ENCODE peak calls at places on chromosome 1, in eight cellular contexts. One of them, this sample, is unnamed.

GRCh38 chr1:156750191-156750931 is 1.1 kb downstream of the HDGF start:
- DNase-seq in stimulated activated CD4-positive, alpha-beta T cell treated with anti-CD3 and anti-CD28 coated beads, Interleukin-4, amount 100 ng/mL, for 1 hour: peak; percentile 53
- DNase-seq in uterus: peak; percentile 61
- DNase-seq in iris pigment epithelial cell: no peak
- DNase-seq in naive thymus-derived CD4-positive, alpha-beta T cell: no peak
- DNase-seq in neural crest cell: no peak
- DNase-seq in Right ventricle myocardium superior: peak; percentile 39
- DNase-seq in GM12891: no peak
- DNase-seq in this sample: peak; percentile 49

GRCh38 chr1:212359794-212360479 is 54.7 kb downstream of the PACC1 start:
- DNase-seq in stimulated activated CD4-positive, alpha-beta T cell treated with anti-CD3 and anti-CD28 coated beads, Interleukin-4, amount 100 ng/mL, for 1 hour: no peak
- DNase-seq in uterus: no peak
- DNase-seq in iris pigment epithelial cell: no peak
- DNase-seq in naive thymus-derived CD4-positive, alpha-beta T cell: no peak
- DNase-seq in neural crest cell: no peak
- DNase-seq in Right ventricle myocardium superior: no peak
- DNase-seq in GM12891: no peak
- DNase-seq in this sample: peak; percentile 35

GRCh38 chr1:21077085-21077484 is 99.6 kb downstream of the EIF4G3 start:
- DNase-seq in stimulated activated CD4-positive, alpha-beta T cell treated with anti-CD3 and anti-CD28 coated beads, Interleukin-4, amount 100 ng/mL, for 1 hour: no peak
- DNase-seq in uterus: no peak
- DNase-seq in iris pigment epithelial cell: peak; percentile 79
- DNase-seq in naive thymus-derived CD4-positive, alpha-beta T cell: no peak
- DNase-seq in neural crest cell: no peak
- DNase-seq in Right ventricle myocardium superior: no peak
- DNase-seq in GM12891: no peak
- DNase-seq in this sample: no peak

GRCh38 chr1:85571181-85571540 is 9.4 kb upstream of the CCN1 start:
- DNase-seq in stimulated activated CD4-positive, alpha-beta T cell treated with anti-CD3 and anti-CD28 coated beads, Interleukin-4, amount 100 ng/mL, for 1 hour: no peak
- DNase-seq in uterus: no peak
- DNase-seq in iris pigment epithelial cell: no peak
- DNase-seq in naive thymus-derived CD4-positive, alpha-beta T cell: no peak
- DNase-seq in neural crest cell: no peak
- DNase-seq in Right ventricle myocardium superior: no peak
- DNase-seq in GM12891: no peak
- DNase-seq in this sample: no peak

GRCh38 chr1:113322439-113322838 is 67.9 kb upstream of the MAGI3 start:
- DNase-seq in stimulated activated CD4-positive, alpha-beta T cell treated with anti-CD3 and anti-CD28 coated beads, Interleukin-4, amount 100 ng/mL, for 1 hour: no peak
- DNase-seq in uterus: no peak
- DNase-seq in iris pigment epithelial cell: no peak
- DNase-seq in naive thymus-derived CD4-positive, alpha-beta T cell: no peak
- DNase-seq in neural crest cell: no peak
- DNase-seq in Right ventricle myocardium superior: no peak
- DNase-seq in GM12891: no peak
- DNase-seq in this sample: no peak

GRCh38 chr1:66676616-66677298 is 75.5 kb upstream of the DYNLT5 start:
- DNase-seq in stimulated activated CD4-positive, alpha-beta T cell treated with anti-CD3 and anti-CD28 coated beads, Interleukin-4, amount 100 ng/mL, for 1 hour: no peak
- DNase-seq in uterus: peak; percentile 30
- DNase-seq in iris pigment epithelial cell: peak; percentile 83
- DNase-seq in naive thymus-derived CD4-positive, alpha-beta T cell: no peak
- DNase-seq in neural crest cell: no peak
- DNase-seq in Right ventricle myocardium superior: no peak
- DNase-seq in GM12891: no peak
- DNase-seq in this sample: no peak

GRCh38 chr1:41827991-41828570 is 90.6 kb downstream of the HIVEP3 start:
- DNase-seq in stimulated activated CD4-positive, alpha-beta T cell treated with anti-CD3 and anti-CD28 coated beads, Interleukin-4, amount 100 ng/mL, for 1 hour: no peak
- DNase-seq in uterus: no peak
- DNase-seq in iris pigment epithelial cell: no peak
- DNase-seq in naive thymus-derived CD4-positive, alpha-beta T cell: no peak
- DNase-seq in neural crest cell: no peak
- DNase-seq in Right ventricle myocardium superior: no peak
- DNase-seq in GM12891: no peak
- DNase-seq in this sample: no peak

GRCh38 chr1:229251185-229251584 is 19.7 kb upstream of the RAB4A start:
- DNase-seq in stimulated activated CD4-positive, alpha-beta T cell treated with anti-CD3 and anti-CD28 coated beads, Interleukin-4, amount 100 ng/mL, for 1 hour: no peak
- DNase-seq in uterus: no peak
- DNase-seq in iris pigment epithelial cell: no peak
- DNase-seq in naive thymus-derived CD4-positive, alpha-beta T cell: no peak
- DNase-seq in neural crest cell: no peak
- DNase-seq in Right ventricle myocardium superior: no peak
- DNase-seq in GM12891: no peak
- DNase-seq in this sample: no peak

GRCh38 chr1:154952664-154953063 is 3.2 kb downstream of the PBXIP1 start:
- DNase-seq in stimulated activated CD4-positive, alpha-beta T cell treated with anti-CD3 and anti-CD28 coated beads, Interleukin-4, amount 100 ng/mL, for 1 hour: no peak
- DNase-seq in uterus: no peak
- DNase-seq in iris pigment epithelial cell: no peak
- DNase-seq in naive thymus-derived CD4-positive, alpha-beta T cell: no peak
- DNase-seq in neural crest cell: no peak
- DNase-seq in Right ventricle myocardium superior: no peak
- DNase-seq in GM12891: no peak
- DNase-seq in this sample: no peak

GRCh38 chr1:246450485-246451251 is 56.4 kb downstream of the SMYD3 start:
- DNase-seq in stimulated activated CD4-positive, alpha-beta T cell treated with anti-CD3 and anti-CD28 coated beads, Interleukin-4, amount 100 ng/mL, for 1 hour: no peak
- DNase-seq in uterus: no peak
- DNase-seq in iris pigment epithelial cell: peak; percentile 32
- DNase-seq in naive thymus-derived CD4-positive, alpha-beta T cell: no peak
- DNase-seq in neural crest cell: no peak
- DNase-seq in Right ventricle myocardium superior: no peak
- DNase-seq in GM12891: no peak
- DNase-seq in this sample: peak; percentile 17

GRCh38 chr1:85554630-85555327 is 25.8 kb upstream of the CCN1 start:
- DNase-seq in stimulated activated CD4-positive, alpha-beta T cell treated with anti-CD3 and anti-CD28 coated beads, Interleukin-4, amount 100 ng/mL, for 1 hour: no peak
- DNase-seq in uterus: no peak
- DNase-seq in iris pigment epithelial cell: peak; percentile 52
- DNase-seq in naive thymus-derived CD4-positive, alpha-beta T cell: no peak
- DNase-seq in neural crest cell: no peak
- DNase-seq in Right ventricle myocardium superior: no peak
- DNase-seq in GM12891: no peak
- DNase-seq in this sample: no peak

GRCh38 chr1:180229483-180230415 is at the start of gene LHX4:
- DNase-seq in stimulated activated CD4-positive, alpha-beta T cell treated with anti-CD3 and anti-CD28 coated beads, Interleukin-4, amount 100 ng/mL, for 1 hour: peak; percentile 18
- DNase-seq in uterus: peak; percentile 29
- DNase-seq in iris pigment epithelial cell: no peak
- DNase-seq in naive thymus-derived CD4-positive, alpha-beta T cell: no peak
- DNase-seq in neural crest cell: peak; percentile 46
- DNase-seq in Right ventricle myocardium superior: peak; percentile 52
- DNase-seq in GM12891: peak; percentile 63
- DNase-seq in this sample: peak; percentile 35

GRCh38 chr1:232127190-232127589 is 500.6 kb downstream of the DISC1 start:
- DNase-seq in stimulated activated CD4-positive, alpha-beta T cell treated with anti-CD3 and anti-CD28 coated beads, Interleukin-4, amount 100 ng/mL, for 1 hour: no peak
- DNase-seq in uterus: no peak
- DNase-seq in iris pigment epithelial cell: peak; percentile 89
- DNase-seq in naive thymus-derived CD4-positive, alpha-beta T cell: no peak
- DNase-seq in neural crest cell: no peak
- DNase-seq in Right ventricle myocardium superior: no peak
- DNase-seq in GM12891: no peak
- DNase-seq in this sample: peak; percentile 2